ENCODE peak calls at places on chromosomes 5 and 9, in six cellular contexts. One of them, this sample, is unnamed.

GRCh38 chr5:132262882-132263547 is 5.5 kb downstream of the PDLIM4 start:
- DNase-seq in SJCRH30: no peak
- DNase-seq in spleen: peak; percentile 27
- DNase-seq in right lobe of liver: no peak
- DNase-seq in endodermal cell: no peak
- DNase-seq in OCI-LY7: no peak
- DNase-seq in this sample: no peak

GRCh38 chr5:107466233-107466769 is 204.4 kb downstream of the EFNA5 start:
- DNase-seq in spleen: no peak
- DNase-seq in right lobe of liver: no peak
- DNase-seq in endodermal cell: peak; percentile 80
- DNase-seq in OCI-LY7: no peak
- DNase-seq in SJCRH30: peak; percentile 84
- DNase-seq in this sample: no peak

GRCh38 chr5:147455321-147455720 is 54.5 kb downstream of the DPYSL3 start:
- DNase-seq in OCI-LY7: peak; percentile 9
- DNase-seq in SJCRH30: no peak
- DNase-seq in spleen: no peak
- DNase-seq in right lobe of liver: no peak
- DNase-seq in endodermal cell: no peak
- DNase-seq in this sample: no peak

GRCh38 chr9:109861918-109862317 is 81.9 kb downstream of the PALM2AKAP2 start:
- DNase-seq in OCI-LY7: no peak
- DNase-seq in endodermal cell: no peak
- DNase-seq in spleen: no peak
- DNase-seq in right lobe of liver: no peak
- DNase-seq in SJCRH30: no peak
- DNase-seq in this sample: no peak

GRCh38 chr5:149599375-149599774 is 18.1 kb downstream of the ARHGEF37 start:
- DNase-seq in SJCRH30: no peak
- DNase-seq in endodermal cell: no peak
- DNase-seq in OCI-LY7: no peak
- DNase-seq in right lobe of liver: no peak
- DNase-seq in spleen: no peak
- DNase-seq in this sample: no peak

GRCh38 chr5:55176176-55176818 is 3.3 kb upstream of the CDC20B start:
- DNase-seq in spleen: peak; percentile 74
- DNase-seq in right lobe of liver: peak; percentile 66
- DNase-seq in OCI-LY7: peak; percentile 24
- DNase-seq in SJCRH30: peak; percentile 84
- DNase-seq in endodermal cell: peak; percentile 93
- DNase-seq in this sample: peak; percentile 14

GRCh38 chr9:1604942-1605560 is 410.1 kb upstream of the SMARCA2 start:
- DNase-seq in right lobe of liver: no peak
- DNase-seq in endodermal cell: peak; percentile 41
- DNase-seq in spleen: no peak
- DNase-seq in OCI-LY7: peak; percentile 42
- DNase-seq in SJCRH30: peak; percentile 82
- DNase-seq in this sample: no peak

GRCh38 chr5:111975133-111975532 is 218.1 kb upstream of the NREP start:
- DNase-seq in OCI-LY7: no peak
- DNase-seq in endodermal cell: no peak
- DNase-seq in spleen: no peak
- DNase-seq in SJCRH30: no peak
- DNase-seq in right lobe of liver: no peak
- DNase-seq in this sample: no peak

GRCh38 chr5:169531631-169532030 is 51.9 kb upstream of the SPDL1 start:
- DNase-seq in spleen: no peak
- DNase-seq in OCI-LY7: no peak
- DNase-seq in SJCRH30: no peak
- DNase-seq in right lobe of liver: no peak
- DNase-seq in endodermal cell: no peak
- DNase-seq in this sample: no peak

GRCh38 chr5:167582263-167582662 is 709.2 kb upstream of the WWC1 start:
- DNase-seq in OCI-LY7: no peak
- DNase-seq in spleen: no peak
- DNase-seq in endodermal cell: no peak
- DNase-seq in SJCRH30: no peak
- DNase-seq in right lobe of liver: no peak
- DNase-seq in this sample: no peak

GRCh38 chr5:151598984-151599383 is 7.9 kb upstream of the FAT2 start:
- DNase-seq in spleen: no peak
- DNase-seq in right lobe of liver: no peak
- DNase-seq in OCI-LY7: no peak
- DNase-seq in SJCRH30: no peak
- DNase-seq in endodermal cell: no peak
- DNase-seq in this sample: no peak

GRCh38 chr9:91338681-91339080 is 23.0 kb downstream of the AUH start:
- DNase-seq in endodermal cell: no peak
- DNase-seq in spleen: no peak
- DNase-seq in SJCRH30: no peak
- DNase-seq in OCI-LY7: no peak
- DNase-seq in right lobe of liver: no peak
- DNase-seq in this sample: no peak

GRCh38 chr5:169416583-169417196 is 115.8 kb upstream of the SLIT3 start:
- DNase-seq in right lobe of liver: no peak
- DNase-seq in endodermal cell: peak; percentile 61
- DNase-seq in spleen: no peak
- DNase-seq in SJCRH30: peak; percentile 88
- DNase-seq in OCI-LY7: no peak
- DNase-seq in this sample: no peak

GRCh38 chr9:19998153-19998552 is 209.3 kb upstream of the SLC24A2 start:
- DNase-seq in SJCRH30: peak; percentile 17
- DNase-seq in OCI-LY7: peak; percentile 41
- DNase-seq in right lobe of liver: no peak
- DNase-seq in spleen: no peak
- DNase-seq in endodermal cell: no peak
- DNase-seq in this sample: peak; percentile 56

GRCh38 chr9:135073741-135074305 is 13.6 kb upstream of the OLFM1 start:
- DNase-seq in right lobe of liver: no peak
- DNase-seq in spleen: peak; percentile 47
- DNase-seq in endodermal cell: peak; percentile 30
- DNase-seq in OCI-LY7: no peak
- DNase-seq in SJCRH30: no peak
- DNase-seq in this sample: no peak

GRCh38 chr5:129852747-129853352 is 51.4 kb upstream of the CHSY3 start:
- DNase-seq in SJCRH30: peak; percentile 87
- DNase-seq in spleen: peak; percentile 89
- DNase-seq in OCI-LY7: peak; percentile 57
- DNase-seq in endodermal cell: peak; percentile 96
- DNase-seq in right lobe of liver: peak; percentile 77
- DNase-seq in this sample: peak; percentile 40

GRCh38 chr9:121220996-121221671 is 19.5 kb upstream of the RAB14 start:
- DNase-seq in right lobe of liver: no peak
- DNase-seq in endodermal cell: peak; percentile 59
- DNase-seq in OCI-LY7: no peak
- DNase-seq in SJCRH30: no peak
- DNase-seq in spleen: no peak
- DNase-seq in this sample: no peak

GRCh38 chr9:16434522-16434921 is 435.9 kb downstream of the BNC2 start:
- DNase-seq in SJCRH30: no peak
- DNase-seq in spleen: no peak
- DNase-seq in endodermal cell: no peak
- DNase-seq in OCI-LY7: no peak
- DNase-seq in right lobe of liver: no peak
- DNase-seq in this sample: no peak

GRCh38 chr5:111922344-111922743 is 165.3 kb upstream of the NREP start:
- DNase-seq in spleen: no peak
- DNase-seq in SJCRH30: no peak
- DNase-seq in OCI-LY7: no peak
- DNase-seq in right lobe of liver: no peak
- DNase-seq in endodermal cell: no peak
- DNase-seq in this sample: no peak

GRCh38 chr5:14695152-14695551 is 30.6 kb downstream of the OTULIN start:
- DNase-seq in right lobe of liver: no peak
- DNase-seq in SJCRH30: no peak
- DNase-seq in spleen: no peak
- DNase-seq in OCI-LY7: no peak
- DNase-seq in endodermal cell: no peak
- DNase-seq in this sample: no peak

GRCh38 chr5:14699159-14699558 is 34.6 kb downstream of the OTULIN start:
- DNase-seq in endodermal cell: no peak
- DNase-seq in spleen: no peak
- DNase-seq in right lobe of liver: no peak
- DNase-seq in OCI-LY7: no peak
- DNase-seq in SJCRH30: no peak
- DNase-seq in this sample: no peak

GRCh38 chr5:14696057-14696456 is 31.5 kb downstream of the OTULIN start:
- DNase-seq in spleen: no peak
- DNase-seq in endodermal cell: no peak
- DNase-seq in OCI-LY7: no peak
- DNase-seq in SJCRH30: no peak
- DNase-seq in right lobe of liver: no peak
- DNase-seq in this sample: no peak

GRCh38 chr5:14698495-14698894 is 34.0 kb downstream of the OTULIN start:
- DNase-seq in spleen: no peak
- DNase-seq in OCI-LY7: no peak
- DNase-seq in SJCRH30: no peak
- DNase-seq in endodermal cell: no peak
- DNase-seq in right lobe of liver: peak; percentile 69
- DNase-seq in this sample: no peak

DNA sequence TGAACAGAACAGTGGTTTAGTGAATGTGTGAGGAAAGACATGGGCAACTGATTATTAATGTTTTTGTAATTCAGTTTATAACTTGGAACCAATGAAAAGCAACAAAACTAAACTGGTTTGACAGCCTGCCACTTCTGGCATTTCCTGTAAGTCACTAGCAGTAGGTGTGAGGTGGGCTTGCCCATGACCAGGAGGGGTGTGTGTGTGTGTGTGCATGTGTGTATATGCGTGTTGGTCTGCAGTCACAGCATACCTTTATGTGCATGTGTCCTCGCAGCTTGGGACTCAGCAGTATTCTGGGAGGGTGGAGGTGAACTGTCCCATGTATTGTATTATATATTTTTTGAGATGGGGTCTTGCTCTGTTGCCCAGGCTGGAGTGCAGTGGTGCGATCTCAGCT is 32.3 kb downstream of the OTULIN start:
- DNase-seq in endodermal cell: no peak
- DNase-seq in SJCRH30: no peak
- DNase-seq in OCI-LY7: no peak
- DNase-seq in right lobe of liver: no peak
- DNase-seq in spleen: no peak
- DNase-seq in this sample: no peak
- H3K36me3 ChIP-seq in endodermal cell: peaks cover 73% of the 10 kb centered on the region
- H3K36me3 ChIP-seq in SJCRH30: peaks cover 7% of the 10 kb centered on the region
- H3K36me3 ChIP-seq in OCI-LY7: peaks cover 96% of the 10 kb centered on the region
- H3K36me3 ChIP-seq in right lobe of liver: peaks cover 31% of the 10 kb centered on the region
- H3K36me3 ChIP-seq in spleen: peaks cover 43% of the 10 kb centered on the region
- H3K36me3 ChIP-seq in this sample: peaks cover 79% of the 10 kb centered on the region

GRCh38 chr9:100131875-100132430 is 32.9 kb downstream of the INVS start:
- DNase-seq in SJCRH30: no peak
- DNase-seq in right lobe of liver: no peak
- DNase-seq in spleen: no peak
- DNase-seq in OCI-LY7: no peak
- DNase-seq in endodermal cell: no peak
- DNase-seq in this sample: no peak

GRCh38 chr9:100125913-100126312 is 26.9 kb downstream of the INVS start:
- DNase-seq in OCI-LY7: no peak
- DNase-seq in right lobe of liver: no peak
- DNase-seq in endodermal cell: no peak
- DNase-seq in spleen: no peak
- DNase-seq in SJCRH30: no peak
- DNase-seq in this sample: no peak

GRCh38 chr9:100125236-100125635 is 26.2 kb downstream of the INVS start:
- DNase-seq in SJCRH30: no peak
- DNase-seq in endodermal cell: no peak
- DNase-seq in right lobe of liver: no peak
- DNase-seq in OCI-LY7: no peak
- DNase-seq in spleen: no peak
- DNase-seq in this sample: no peak

GRCh38 chr9:100129772-100130171 is 30.7 kb downstream of the INVS start:
- DNase-seq in SJCRH30: no peak
- DNase-seq in OCI-LY7: no peak
- DNase-seq in endodermal cell: no peak
- DNase-seq in spleen: no peak
- DNase-seq in right lobe of liver: no peak
- DNase-seq in this sample: no peak

DNA sequence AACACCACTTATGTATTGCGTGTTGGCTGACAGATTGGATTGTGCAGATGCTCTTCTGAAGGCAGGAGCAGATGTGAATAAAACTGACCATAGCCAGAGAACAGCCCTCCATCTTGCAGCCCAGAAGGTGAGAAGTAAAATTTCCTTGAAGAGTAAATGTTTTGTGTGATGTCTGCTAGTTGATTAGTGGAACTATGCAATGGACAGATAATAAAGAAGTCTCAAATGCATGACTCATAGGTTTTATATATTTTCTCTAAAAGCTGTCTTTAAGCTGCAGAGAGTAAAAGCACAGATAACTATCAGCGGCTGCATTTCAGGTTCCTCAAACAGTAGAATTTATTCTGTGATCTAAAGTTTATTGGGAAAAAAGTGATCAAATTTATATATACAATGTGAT is 27.4 kb downstream of the INVS start:
- DNase-seq in endodermal cell: no peak
- DNase-seq in SJCRH30: no peak
- DNase-seq in spleen: no peak
- DNase-seq in OCI-LY7: no peak
- DNase-seq in right lobe of liver: no peak
- DNase-seq in this sample: no peak
- H3K27ac ChIP-seq in endodermal cell: no peak overlapping the region
- H3K27ac ChIP-seq in SJCRH30: no peak overlapping the region
- H3K27ac ChIP-seq in spleen: no peak overlapping the region
- H3K27ac ChIP-seq in OCI-LY7: no peak overlapping the region
- H3K27ac ChIP-seq in right lobe of liver: no peak overlapping the region
- H3K27ac ChIP-seq in this sample: no peak overlapping the region

GRCh38 chr9:127810378-127811187 is 7.9 kb downstream of the FPGS start:
- DNase-seq in spleen: no peak
- DNase-seq in OCI-LY7: no peak
- DNase-seq in SJCRH30: no peak
- DNase-seq in endodermal cell: no peak
- DNase-seq in right lobe of liver: no peak
- DNase-seq in this sample: no peak

GRCh38 chr9:127809002-127809561 is 6.4 kb downstream of the FPGS start:
- DNase-seq in endodermal cell: no peak
- DNase-seq in spleen: no peak
- DNase-seq in OCI-LY7: no peak
- DNase-seq in SJCRH30: no peak
- DNase-seq in right lobe of liver: no peak
- DNase-seq in this sample: no peak

GRCh38 chr9:127812009-127812408 is 9.3 kb downstream of the FPGS start:
- DNase-seq in SJCRH30: no peak
- DNase-seq in OCI-LY7: no peak
- DNase-seq in right lobe of liver: no peak
- DNase-seq in endodermal cell: no peak
- DNase-seq in spleen: no peak
- DNase-seq in this sample: no peak

GRCh38 chr9:127808347-127809001 is 5.8 kb downstream of the FPGS start:
- DNase-seq in spleen: no peak
- DNase-seq in right lobe of liver: no peak
- DNase-seq in OCI-LY7: peak; percentile 65
- DNase-seq in endodermal cell: no peak
- DNase-seq in SJCRH30: no peak
- DNase-seq in this sample: no peak

GRCh38 chr9:127809562-127810377 is 7.1 kb downstream of the FPGS start:
- DNase-seq in OCI-LY7: peak; percentile 68
- DNase-seq in right lobe of liver: peak; percentile 86
- DNase-seq in endodermal cell: peak; percentile 94
- DNase-seq in SJCRH30: no peak
- DNase-seq in spleen: no peak
- DNase-seq in this sample: no peak
- H3K4me3 ChIP-seq in OCI-LY7: no peak overlapping the region
- H3K4me3 ChIP-seq in right lobe of liver: no peak overlapping the region
- H3K4me3 ChIP-seq in endodermal cell: no peak overlapping the region
- H3K4me3 ChIP-seq in SJCRH30: no peak overlapping the region
- H3K4me3 ChIP-seq in spleen: no peak overlapping the region
- H3K4me3 ChIP-seq in this sample: no peak overlapping the region

GRCh38 chr9:112044183-112044582 is 130.9 kb downstream of the SUSD1 start:
- DNase-seq in SJCRH30: no peak
- DNase-seq in endodermal cell: no peak
- DNase-seq in right lobe of liver: no peak
- DNase-seq in spleen: no peak
- DNase-seq in OCI-LY7: no peak
- DNase-seq in this sample: no peak
- H3K36me3 ChIP-seq in SJCRH30: no peaks in the 10 kb centered on the region
- H3K36me3 ChIP-seq in endodermal cell: no peaks in the 10 kb centered on the region
- H3K36me3 ChIP-seq in right lobe of liver: no peaks in the 10 kb centered on the region
- H3K36me3 ChIP-seq in spleen: no peaks in the 10 kb centered on the region
- H3K36me3 ChIP-seq in OCI-LY7: no peaks in the 10 kb centered on the region
- H3K36me3 ChIP-seq in this sample: no peaks in the 10 kb centered on the region